ENCODE peak calls at places on chromosome 6, in six cellular contexts. W is activated T-helper 1 cell treated with anti-CD3 and anti-CD28 coated beads, Interleukin-2, amount 50 U/mL, for 16 hours; Q is lower lobe of right lung; E is T-helper 2 cell; U is caudate nucleus; P is ELF-1. K is an unnamed sample.
A peak's percentile ranks its signal among the peaks of the same experiment; 100 is the strongest.

GRCh38 chr6:11977193-11977592 is 34.9 kb upstream of the HIVEP1 start:
- DNase-seq in W (no peak), Q (no peak), E (no peak), U (no peak), P (no peak), K (no peak)

GRCh38 chr6:112216699-112217551 is 37.4 kb downstream of the LAMA4 start:
- DNase-seq in W (no peak), Q (no peak), E (no peak), U (no peak), P (no peak), K (no peak)

GRCh38 chr6:149895702-149896310 is 2.1 kb downstream of the RAET1E start:
- DNase-seq in W (no peak), Q (no peak), E (no peak), U (no peak), P (no peak), K (no peak)

GRCh38 chr6:14396392-14396791 is 278.8 kb downstream of the CD83 start:
- DNase-seq in W (no peak), Q (no peak), E (no peak), U (no peak), P (no peak), K (no peak)

GRCh38 chr6:168101201-168102092 is 22.4 kb upstream of the FRMD1 start:
- DNase-seq in W (no peak), Q (peak; percentile 45), E (no peak), U (no peak), P (no peak), K (no peak)

GRCh38 chr6:150026976-150027805 is 1.9 kb upstream of the RAET1L start:
- DNase-seq in W (no peak), Q (no peak), E (no peak), U (no peak), P (no peak), K (no peak)

GRCh38 chr6:37454420-37455125 is 21.6 kb downstream of the CMTR1 start:
- DNase-seq in W (no peak), Q (no peak), E (no peak), U (no peak), P (no peak), K (no peak)

GRCh38 chr6:109449064-109449788 is 6.3 kb downstream of the MICAL1 start:
- DNase-seq in W (no peak), Q (no peak), E (no peak), U (no peak), P (no peak), K (no peak)

GRCh38 chr6:143457563-143458359 is 7.2 kb downstream of the PEX3 start:
- DNase-seq in W (no peak), Q (no peak), E (no peak), U (no peak), P (no peak), K (no peak)

GRCh38 chr6:170094686-170095272 is 196.1 kb downstream of the DLL1 start:
- DNase-seq in W (peak; percentile 2), Q (no peak), E (no peak), U (no peak), P (peak; percentile 1), K (no peak)

GRCh38 chr6:144349690-144350132 is 64.6 kb downstream of the UTRN start:
- DNase-seq in W (no peak), Q (no peak), E (no peak), U (no peak), P (no peak), K (no peak)

GRCh38 chr6:39263299-39264037 is 34.2 kb upstream of the KCNK5 start:
- DNase-seq in W (no peak), Q (no peak), E (no peak), U (no peak), P (peak; percentile 60), K (no peak)

GRCh38 chr6:26044140-26045045 is 42.8 kb upstream of the HFE start:
- DNase-seq in W (no peak), Q (peak; percentile 69), E (no peak), U (peak; percentile 3), P (peak; percentile 70), K (no peak)

GRCh38 chr6:142846883-142847287 is 98.1 kb downstream of the HIVEP2 start:
- DNase-seq in W (no peak), Q (no peak), E (no peak), U (no peak), P (no peak), K (no peak)

GRCh38 chr6:111667921-111668320 is 62.2 kb upstream of the TRAF3IP2 start:
- DNase-seq in W (no peak), Q (no peak), E (no peak), U (no peak), P (no peak), K (no peak)

GRCh38 chr6:149004664-149005063 is 257.8 kb downstream of the UST start:
- DNase-seq in W (no peak), Q (no peak), E (no peak), U (no peak), P (no peak), K (no peak)

GRCh38 chr6:35228483-35228882 is 14.7 kb downstream of the SCUBE3 start:
- DNase-seq in W (no peak), Q (no peak), E (no peak), U (no peak), P (no peak), K (no peak)

GRCh38 chr6:103327079-103327478 is 1532.6 kb downstream of the HACE1 start:
- DNase-seq in W (no peak), Q (no peak), E (no peak), U (no peak), P (no peak), K (peak; percentile 34)

GRCh38 chr6:25423358-25423757 is 144.2 kb downstream of the CARMIL1 start:
- DNase-seq in W (no peak), Q (no peak), E (no peak), U (no peak), P (peak; percentile 49), K (no peak)

GRCh38 chr6:15513801-15514711 is 148.8 kb downstream of the DTNBP1 start:
- DNase-seq in W (no peak), Q (no peak), E (no peak), U (no peak), P (no peak), K (no peak)

GRCh38 chr6:137193256-137194070 is 20.0 kb upstream of the IL22RA2 start:
- DNase-seq in W (no peak), Q (no peak), E (no peak), U (no peak), P (peak; percentile 4), K (no peak)

GRCh38 chr6:147709396-147710272 is 201.1 kb downstream of the SAMD5 start:
- DNase-seq in W (no peak), Q (no peak), E (no peak), U (no peak), P (no peak), K (no peak)

GRCh38 chr6:137248702-137249101 is 29.5 kb upstream of the IFNGR1 start:
- DNase-seq in W (no peak), Q (no peak), E (no peak), U (no peak), P (no peak), K (no peak)

GRCh38 chr6:2875840-2876207 is 27.3 kb downstream of the SERPINB9 start:
- DNase-seq in W (no peak), Q (peak; percentile 67), E (no peak), U (no peak), P (no peak), K (peak; percentile 34)

GRCh38 chr6:215335-216034 is 76.8 kb upstream of the DUSP22 start:
- DNase-seq in W (no peak), Q (peak; percentile 54), E (no peak), U (no peak), P (no peak), K (no peak)

GRCh38 chr6:33607784-33608161 is 13.3 kb upstream of the ITPR3 start:
- DNase-seq in W (no peak), Q (no peak), E (no peak), U (no peak), P (no peak), K (no peak)

GRCh38 chr6:122780114-122780513 is 598 bp downstream of the FABP7 start:
- DNase-seq in W (no peak), Q (no peak), E (no peak), U (no peak), P (no peak), K (no peak)

GRCh38 chr6:112223070-112223861 is 31.1 kb downstream of the LAMA4 start:
- DNase-seq in W (no peak), Q (no peak), E (no peak), U (no peak), P (no peak), K (no peak)

GRCh38 chr6:163525926-163526325 is 111.4 kb downstream of the QKI start:
- DNase-seq in W (no peak), Q (no peak), E (no peak), U (no peak), P (no peak), K (no peak)

GRCh38 chr6:27755768-27756167 is 156.4 kb downstream of the OR2B2 start:
- DNase-seq in W (no peak), Q (no peak), E (no peak), U (no peak), P (no peak), K (no peak)

GRCh38 chr6:114216789-114217467 is 125.9 kb downstream of the HS3ST5 start:
- DNase-seq in W (no peak), Q (no peak), E (no peak), U (no peak), P (no peak), K (no peak)

GRCh38 chr6:11710221-11710836 is 68.3 kb downstream of the ADTRP start:
- DNase-seq in W (no peak), Q (no peak), E (no peak), U (no peak), P (peak; percentile 35), K (no peak)

GRCh38 chr6:53615633-53616449 is 49.7 kb downstream of the KLHL31 start:
- DNase-seq in W (no peak), Q (no peak), E (no peak), U (no peak), P (peak; percentile 11), K (no peak)

GRCh38 chr6:30942338-30943060 is 1.7 kb downstream of the MUCL3 start:
- DNase-seq in W (no peak), Q (peak; percentile 89), E (no peak), U (no peak), P (peak; percentile 96), K (peak; percentile 97)

GRCh38 chr6:29628419-29629281 is 4.3 kb downstream of the GABBR1 start:
- DNase-seq in W (peak; percentile 22), Q (peak; percentile 74), E (peak; percentile 20), U (peak; percentile 29), P (peak; percentile 93), K (peak; percentile 93)

GRCh38 chr6:65149841-65150240 is 557.2 kb downstream of the EYS start:
- DNase-seq in W (no peak), Q (no peak), E (no peak), U (no peak), P (no peak), K (no peak)

GRCh38 chr6:14875678-14876063 is 370.2 kb upstream of the JARID2 start:
- DNase-seq in W (no peak), Q (no peak), E (no peak), U (no peak), P (no peak), K (no peak)

GRCh38 chr6:89974776-89975175 is 80.5 kb downstream of the GJA10 start:
- DNase-seq in W (no peak), Q (no peak), E (no peak), U (no peak), P (no peak), K (no peak)

GRCh38 chr6:44593539-44593944 is 206.0 kb downstream of the CDC5L start:
- DNase-seq in W (no peak), Q (no peak), E (no peak), U (no peak), P (peak; percentile 95), K (peak; percentile 83)